ENCODE peak calls at places on chromosomes 16 and 17, in seven cellular contexts. One of them, this sample, is unnamed.

GRCh38 chr17:41464682-41465081 is 2.5 kb downstream of the KRT32 start:
- DNase-seq in Caco-2: no peak
- DNase-seq in hepatocyte: peak; percentile 28
- DNase-seq in left lung: peak; percentile 72
- DNase-seq in heart left ventricle: peak; percentile 79
- DNase-seq in esophagus squamous epithelium: no peak
- DNase-seq in heart right ventricle: peak; percentile 37
- DNase-seq in this sample: peak; percentile 67

GRCh38 chr17:50055055-50055425 is 870 bp upstream of the ITGA3 start:
- DNase-seq in hepatocyte: peak; percentile 84
- DNase-seq in heart left ventricle: no peak
- DNase-seq in Caco-2: peak; percentile 62
- DNase-seq in esophagus squamous epithelium: no peak
- DNase-seq in left lung: peak; percentile 82
- DNase-seq in heart right ventricle: no peak
- DNase-seq in this sample: peak; percentile 86

GRCh38 chr17:45428050-45428953 is 4.4 kb downstream of the ARHGAP27 start:
- DNase-seq in left lung: peak; percentile 78
- DNase-seq in esophagus squamous epithelium: no peak
- DNase-seq in Caco-2: peak; percentile 90
- DNase-seq in heart left ventricle: peak; percentile 73
- DNase-seq in hepatocyte: peak; percentile 86
- DNase-seq in heart right ventricle: peak; percentile 76
- DNase-seq in this sample: peak; percentile 85

GRCh38 chr17:39666601-39667261 is 1.5 kb upstream of the PNMT start:
- DNase-seq in hepatocyte: no peak
- DNase-seq in left lung: no peak
- DNase-seq in heart left ventricle: peak; percentile 92
- DNase-seq in Caco-2: no peak
- DNase-seq in heart right ventricle: peak; percentile 77
- DNase-seq in esophagus squamous epithelium: no peak
- DNase-seq in this sample: no peak

GRCh38 chr17:27499451-27500265 is 43.4 kb downstream of the KSR1 start:
- DNase-seq in hepatocyte: no peak
- DNase-seq in heart left ventricle: no peak
- DNase-seq in esophagus squamous epithelium: no peak
- DNase-seq in heart right ventricle: no peak
- DNase-seq in Caco-2: no peak
- DNase-seq in left lung: no peak
- DNase-seq in this sample: no peak

GRCh38 chr16:2524339-2524938 is 4.3 kb downstream of the AMDHD2 start:
- DNase-seq in esophagus squamous epithelium: no peak
- DNase-seq in heart left ventricle: no peak
- DNase-seq in heart right ventricle: no peak
- DNase-seq in hepatocyte: no peak
- DNase-seq in left lung: no peak
- DNase-seq in Caco-2: peak; percentile 74
- DNase-seq in this sample: no peak

GRCh38 chr17:78476973-78477372 is 98.5 kb downstream of the PGS1 start:
- DNase-seq in heart left ventricle: no peak
- DNase-seq in esophagus squamous epithelium: no peak
- DNase-seq in left lung: no peak
- DNase-seq in hepatocyte: peak; percentile 66
- DNase-seq in heart right ventricle: no peak
- DNase-seq in Caco-2: peak; percentile 70
- DNase-seq in this sample: no peak

GRCh38 chr16:30350134-30350871 is 4.8 kb downstream of the CD2BP2 start:
- DNase-seq in left lung: no peak
- DNase-seq in heart right ventricle: no peak
- DNase-seq in Caco-2: no peak
- DNase-seq in heart left ventricle: no peak
- DNase-seq in esophagus squamous epithelium: no peak
- DNase-seq in hepatocyte: no peak
- DNase-seq in this sample: no peak

GRCh38 chr17:63984651-63985386 is 12.1 kb upstream of the SCN4A start:
- DNase-seq in Caco-2: no peak
- DNase-seq in esophagus squamous epithelium: no peak
- DNase-seq in left lung: peak; percentile 80
- DNase-seq in heart right ventricle: peak; percentile 52
- DNase-seq in hepatocyte: peak; percentile 46
- DNase-seq in heart left ventricle: peak; percentile 69
- DNase-seq in this sample: no peak

GRCh38 chr17:8079291-8080207 is 8.0 kb downstream of the ALOX12B start:
- DNase-seq in heart left ventricle: peak; percentile 60
- DNase-seq in left lung: peak; percentile 74
- DNase-seq in heart right ventricle: peak; percentile 78
- DNase-seq in Caco-2: peak; percentile 73
- DNase-seq in hepatocyte: peak; percentile 87
- DNase-seq in esophagus squamous epithelium: no peak
- DNase-seq in this sample: peak; percentile 85

GRCh38 chr17:26818736-26819135 is 475.2 kb upstream of the WSB1 start:
- DNase-seq in heart right ventricle: no peak
- DNase-seq in left lung: no peak
- DNase-seq in esophagus squamous epithelium: no peak
- DNase-seq in heart left ventricle: no peak
- DNase-seq in Caco-2: no peak
- DNase-seq in hepatocyte: peak; percentile 5
- DNase-seq in this sample: no peak

GRCh38 chr17:1769826-1770477 is 8.1 kb downstream of the SERPINF1 start:
- DNase-seq in heart left ventricle: no peak
- DNase-seq in Caco-2: peak; percentile 91
- DNase-seq in esophagus squamous epithelium: no peak
- DNase-seq in heart right ventricle: no peak
- DNase-seq in left lung: no peak
- DNase-seq in hepatocyte: peak; percentile 72
- DNase-seq in this sample: no peak

GRCh38 chr16:85296859-85297698 is 184.8 kb upstream of the CIBAR2 start:
- DNase-seq in hepatocyte: peak; percentile 55
- DNase-seq in left lung: no peak
- DNase-seq in heart right ventricle: no peak
- DNase-seq in Caco-2: peak; percentile 76
- DNase-seq in heart left ventricle: no peak
- DNase-seq in esophagus squamous epithelium: no peak
- DNase-seq in this sample: peak; percentile 65

GRCh38 chr17:5485270-5486205 is at the start of gene DERL2:
- DNase-seq in heart right ventricle: no peak
- DNase-seq in left lung: no peak
- DNase-seq in heart left ventricle: no peak
- DNase-seq in esophagus squamous epithelium: peak; percentile 56
- DNase-seq in hepatocyte: peak; percentile 57
- DNase-seq in Caco-2: peak; percentile 19
- DNase-seq in this sample: no peak

GRCh38 chr17:14299261-14300093 is 1.4 kb upstream of the HS3ST3B1 start:
- DNase-seq in Caco-2: peak; percentile 11
- DNase-seq in heart right ventricle: peak; percentile 40
- DNase-seq in left lung: no peak
- DNase-seq in heart left ventricle: peak; percentile 50
- DNase-seq in esophagus squamous epithelium: no peak
- DNase-seq in hepatocyte: peak; percentile 61
- DNase-seq in this sample: peak; percentile 65

GRCh38 chr16:79691001-79691400 is 90.5 kb upstream of the MAF start:
- DNase-seq in esophagus squamous epithelium: no peak
- DNase-seq in heart left ventricle: no peak
- DNase-seq in left lung: no peak
- DNase-seq in heart right ventricle: no peak
- DNase-seq in Caco-2: no peak
- DNase-seq in hepatocyte: no peak
- DNase-seq in this sample: no peak
- H3K4me1 ChIP-seq in esophagus squamous epithelium: no peaks in the 10 kb centered on the region
- H3K4me1 ChIP-seq in heart left ventricle: no peaks in the 10 kb centered on the region
- H3K4me1 ChIP-seq in left lung: no peaks in the 10 kb centered on the region
- H3K4me1 ChIP-seq in heart right ventricle: no peaks in the 10 kb centered on the region
- H3K4me1 ChIP-seq in Caco-2: peaks cover 19% of the 10 kb centered on the region
- H3K4me1 ChIP-seq in hepatocyte: no peaks in the 10 kb centered on the region
- H3K4me1 ChIP-seq in this sample: no peaks in the 10 kb centered on the region

DNA sequence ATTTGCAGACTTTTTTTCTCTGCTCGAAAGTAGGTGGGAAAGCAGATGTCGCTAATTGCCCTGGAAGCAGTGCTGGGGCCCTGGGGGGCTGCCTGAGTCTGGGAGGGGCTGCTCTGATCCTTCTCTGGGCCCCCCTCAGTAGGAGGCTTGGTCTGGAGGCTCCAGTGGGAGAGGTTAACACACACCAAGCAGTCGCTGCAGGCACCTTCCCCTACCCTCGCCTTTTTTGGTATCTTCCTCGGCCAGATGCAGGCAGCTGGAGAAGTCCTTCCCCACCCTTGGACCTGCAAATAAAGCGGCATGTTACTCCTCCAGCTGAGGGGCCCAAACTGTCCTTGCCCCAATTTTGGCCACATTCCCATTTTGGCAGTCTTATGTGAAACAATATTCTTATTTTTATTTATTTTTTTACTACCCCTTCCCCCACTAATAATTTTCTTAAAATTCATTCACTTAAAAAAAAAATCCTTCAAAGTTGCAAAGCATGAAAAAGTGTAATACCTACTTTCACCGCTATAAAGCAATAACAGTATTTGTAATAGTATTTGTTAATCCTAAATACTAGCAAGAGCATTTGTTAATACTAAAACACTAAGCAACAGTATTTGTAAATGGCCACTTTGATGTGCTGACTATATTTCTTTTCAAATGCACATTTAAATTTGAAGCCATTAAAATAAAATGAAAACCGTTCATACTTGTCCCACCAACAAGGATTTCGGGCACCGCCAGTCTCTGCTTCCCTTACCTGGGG is 15.0 kb downstream of the C16orf46 start:
- DNase-seq in heart right ventricle: no peak
- DNase-seq in heart left ventricle: no peak
- DNase-seq in hepatocyte: no peak
- DNase-seq in left lung: no peak
- DNase-seq in Caco-2: no peak
- DNase-seq in esophagus squamous epithelium: no peak
- DNase-seq in this sample: no peak
- TF ChIP-seq CTCF in heart right ventricle: no peak
- TF ChIP-seq CTCF in heart left ventricle: no peak
- TF ChIP-seq CTCF in hepatocyte: no peak
- TF ChIP-seq CTCF in left lung: no peak
- TF ChIP-seq CTCF in Caco-2: no peak
- TF ChIP-seq CTCF in esophagus squamous epithelium: no peak
- TF ChIP-seq CTCF in this sample: no peak

GRCh38 chr17:82943339-82943738 is 103.5 kb upstream of the ZNF750 start:
- DNase-seq in hepatocyte: no peak
- DNase-seq in esophagus squamous epithelium: no peak
- DNase-seq in Caco-2: no peak
- DNase-seq in heart left ventricle: no peak
- DNase-seq in heart right ventricle: no peak
- DNase-seq in left lung: peak; percentile 20
- DNase-seq in this sample: peak; percentile 18
- H3K9me3 ChIP-seq in hepatocyte: peaks cover 10% of the 10 kb centered on the region
- H3K9me3 ChIP-seq in esophagus squamous epithelium: peaks cover 47% of the 10 kb centered on the region
- H3K9me3 ChIP-seq in Caco-2: peaks cover 20% of the 10 kb centered on the region
- H3K9me3 ChIP-seq in heart left ventricle: peaks cover 22% of the 10 kb centered on the region
- H3K9me3 ChIP-seq in heart right ventricle: peaks cover 49% of the 10 kb centered on the region
- H3K9me3 ChIP-seq in left lung: peaks cover 26% of the 10 kb centered on the region
- H3K9me3 ChIP-seq in this sample: peaks cover 27% of the 10 kb centered on the region

DNA sequence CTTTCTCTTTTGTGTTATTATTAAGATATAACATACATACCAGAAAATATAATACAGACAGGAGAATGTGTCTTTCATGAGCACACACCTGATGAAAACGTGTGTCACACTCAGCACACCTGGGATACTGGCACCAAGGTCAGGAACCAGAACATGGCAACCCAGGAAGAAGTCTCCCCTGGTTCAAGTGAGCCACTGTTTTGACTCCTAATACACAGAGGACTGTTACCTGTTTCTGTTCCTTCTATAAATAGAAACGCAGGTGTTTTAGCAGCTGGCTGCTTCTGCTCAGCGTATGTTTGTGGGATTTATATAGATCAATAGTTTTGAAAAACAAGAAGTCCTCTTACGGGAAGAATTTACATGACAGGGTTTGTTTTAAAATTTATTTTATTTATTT is 3.5 kb downstream of the SEC14L1 start:
- DNase-seq in heart right ventricle: no peak
- DNase-seq in hepatocyte: no peak
- DNase-seq in left lung: no peak
- DNase-seq in heart left ventricle: no peak
- DNase-seq in esophagus squamous epithelium: no peak
- DNase-seq in Caco-2: no peak
- DNase-seq in this sample: no peak
- H3K4me1 ChIP-seq in heart right ventricle: peaks cover 45% of the 10 kb centered on the region
- H3K4me1 ChIP-seq in hepatocyte: peaks cover 57% of the 10 kb centered on the region
- H3K4me1 ChIP-seq in left lung: peaks cover 22% of the 10 kb centered on the region
- H3K4me1 ChIP-seq in heart left ventricle: peaks cover 58% of the 10 kb centered on the region
- H3K4me1 ChIP-seq in esophagus squamous epithelium: peaks cover 89% of the 10 kb centered on the region
- H3K4me1 ChIP-seq in Caco-2: peaks cover 50% of the 10 kb centered on the region
- H3K4me1 ChIP-seq in this sample: peaks cover 67% of the 10 kb centered on the region

DNA sequence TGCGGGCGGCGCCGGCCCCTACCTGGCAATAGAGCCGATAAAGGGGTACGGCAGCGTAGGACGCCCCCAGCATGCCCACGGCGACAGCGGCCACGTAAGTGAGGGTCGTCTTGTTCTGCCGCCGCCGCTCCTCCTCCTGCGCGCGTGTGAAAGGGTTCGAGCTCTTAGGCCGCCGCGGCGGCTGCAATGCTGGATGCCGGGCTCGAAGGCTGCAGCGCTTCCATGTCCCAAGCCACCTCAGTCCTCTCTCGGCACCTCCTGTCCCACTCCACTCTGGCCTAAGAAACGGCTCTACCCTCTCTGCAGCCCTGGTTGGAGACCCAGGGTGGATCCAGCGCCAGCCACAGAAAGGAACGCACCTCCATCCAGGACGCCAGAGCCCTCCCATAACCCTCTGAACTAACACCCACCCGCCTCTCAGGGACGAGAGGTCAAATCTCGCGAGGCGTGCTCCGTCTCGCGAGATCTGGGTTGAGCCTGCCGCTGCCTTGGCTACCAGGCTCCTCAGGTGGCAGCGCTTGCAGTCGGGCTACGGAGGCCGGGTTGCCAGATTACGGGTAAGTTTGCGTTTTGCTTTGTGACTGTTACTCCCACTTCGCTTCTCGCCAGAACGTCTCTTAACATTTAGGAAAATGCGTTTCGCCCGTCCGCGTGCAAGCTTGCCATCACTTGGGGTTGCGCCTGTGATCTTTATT is at the start of the genes COX11 and STXBP4:
- DNase-seq in Caco-2: peak; percentile 96
- DNase-seq in heart right ventricle: peak; percentile 95
- DNase-seq in hepatocyte: peak; percentile 97
- DNase-seq in esophagus squamous epithelium: peak; percentile 79
- DNase-seq in heart left ventricle: peak; percentile 95
- DNase-seq in left lung: peak; percentile 95
- DNase-seq in this sample: peak; percentile 96
- TF ChIP-seq CTCF in Caco-2: no peak
- TF ChIP-seq CTCF in heart right ventricle: peak; percentile 16
- TF ChIP-seq CTCF in hepatocyte: peak; percentile 49
- TF ChIP-seq CTCF in esophagus squamous epithelium: peak; percentile 39
- TF ChIP-seq CTCF in heart left ventricle: peak; percentile 21
- TF ChIP-seq CTCF in left lung: no peak
- TF ChIP-seq CTCF in this sample: no peak

DNA sequence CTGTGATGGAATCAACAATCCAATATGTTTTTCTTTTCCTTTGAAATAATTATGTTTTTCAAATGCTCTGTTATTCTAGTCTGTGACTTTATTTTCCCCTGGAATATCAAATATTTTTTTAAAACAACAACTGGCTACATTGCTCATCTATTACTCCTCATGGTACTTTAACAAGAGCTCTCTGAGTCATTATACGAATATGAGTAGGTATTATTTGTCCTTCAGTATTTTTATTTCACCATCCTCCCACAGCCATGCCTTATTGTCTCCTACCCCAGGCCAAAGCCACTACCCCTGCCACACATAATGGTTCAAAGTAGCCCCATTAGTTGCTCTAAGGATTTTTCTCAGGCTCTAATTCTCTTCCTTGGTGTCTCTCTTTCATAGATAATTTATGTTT is 1572.3 kb downstream of the CDH8 start:
- DNase-seq in Caco-2: no peak
- DNase-seq in hepatocyte: no peak
- DNase-seq in heart right ventricle: no peak
- DNase-seq in heart left ventricle: no peak
- DNase-seq in left lung: no peak
- DNase-seq in esophagus squamous epithelium: no peak
- DNase-seq in this sample: no peak
- H3K9me3 ChIP-seq in Caco-2: peaks cover 16% of the 10 kb centered on the region
- H3K9me3 ChIP-seq in hepatocyte: no peaks in the 10 kb centered on the region
- H3K9me3 ChIP-seq in heart right ventricle: peaks cover 20% of the 10 kb centered on the region
- H3K9me3 ChIP-seq in heart left ventricle: no peaks in the 10 kb centered on the region
- H3K9me3 ChIP-seq in left lung: peaks cover 8% of the 10 kb centered on the region
- H3K9me3 ChIP-seq in esophagus squamous epithelium: no peaks in the 10 kb centered on the region
- H3K9me3 ChIP-seq in this sample: peaks cover 4% of the 10 kb centered on the region

This sample was measured in lower lobe of right lung.